ENCODE peak calls at places on chromosomes 6 and 20, in eight cellular contexts. K is adipocyte, A is endodermal cell, J is fibroblast of lung, P is mammary epithelial cell, Y is IMR-90, E is neural progenitor cell, B is GM23248. T is an unnamed sample.

GRCh38 chr6:4885534-4885933 is 109.3 kb downstream of the CDYL start:
- DNase-seq in K (no peak), A (no peak), J (no peak), P (no peak), Y (no peak), E (no peak), B (no peak), T (no peak)

GRCh38 chr20:37518606-37519507 is 2.2 kb upstream of the NNAT start:
- DNase-seq in K (no peak), A (peak; percentile 41), J (no peak), P (no peak), Y (no peak), E (peak; percentile 46), B (no peak), T (no peak)

GRCh38 chr6:10248378-10248843 is 166.5 kb downstream of the TFAP2A start:
- DNase-seq in K (peak; percentile 54), A (no peak), J (peak; percentile 43), P (peak; percentile 53), Y (peak; percentile 2), E (no peak), B (peak; percentile 63), T (no peak)

GRCh38 chr6:44342489-44342888 is at the start of gene SPATS1:
- DNase-seq in K (peak; percentile 57), A (peak; percentile 82), J (no peak), P (no peak), Y (no peak), E (peak; percentile 48), B (peak; percentile 46), T (no peak)

GRCh38 chr6:158408552-158409130 is 96.4 kb downstream of the TULP4 start:
- DNase-seq in K (peak; percentile 65), A (no peak), J (peak; percentile 97), P (no peak), Y (peak; percentile 76), E (peak; percentile 42), B (peak; percentile 77), T (no peak)

GRCh38 chr6:186221-186965 is 105.9 kb upstream of the DUSP22 start:
- DNase-seq in K (peak; percentile 46), A (no peak), J (peak; percentile 27), P (no peak), Y (peak; percentile 39), E (no peak), B (peak; percentile 13), T (no peak)

GRCh38 chr6:127586372-127586771 is 9.4 kb downstream of the C6orf58 start:
- DNase-seq in K (no peak), A (peak; percentile 62), J (no peak), P (no peak), Y (no peak), E (peak; percentile 3), B (no peak), T (no peak)

GRCh38 chr20:21505810-21506530 is 7.9 kb downstream of the NKX2-2 start:
- DNase-seq in K (peak; percentile 61), A (peak; percentile 90), J (peak; percentile 39), P (peak; percentile 63), Y (peak; percentile 20), E (peak; percentile 89), B (peak; percentile 69), T (peak; percentile 63)

GRCh38 chr20:45061244-45061643 is 39.7 kb downstream of the KCNS1 start:
- DNase-seq in K (peak; percentile 80), A (no peak), J (peak; percentile 96), P (peak; percentile 94), Y (peak; percentile 93), E (no peak), B (peak; percentile 95), T (no peak)

GRCh38 chr6:2387445-2387844 is 142.0 kb upstream of the GMDS start:
- DNase-seq in K (no peak), A (no peak), J (no peak), P (no peak), Y (no peak), E (no peak), B (no peak), T (no peak)

GRCh38 chr6:6676910-6677441 is 88.5 kb downstream of the LY86 start:
- DNase-seq in K (peak; percentile 85), A (peak; percentile 97), J (peak; percentile 50), P (peak; percentile 63), Y (peak; percentile 69), E (peak; percentile 79), B (peak; percentile 79), T (peak; percentile 93)

GRCh38 chr6:139369068-139369467 is 5.4 kb downstream of the CITED2 start:
- DNase-seq in K (no peak), A (peak; percentile 76), J (peak; percentile 43), P (no peak), Y (no peak), E (peak; percentile 79), B (no peak), T (no peak)

GRCh38 chr6:107386340-107386739 is 73.0 kb downstream of the PDSS2 start:
- DNase-seq in K (peak; percentile 48), A (no peak), J (peak; percentile 24), P (peak; percentile 24), Y (no peak), E (no peak), B (peak; percentile 27), T (no peak)

GRCh38 chr6:105091140-105091829 is 88.5 kb downstream of the POPDC3 start:
- DNase-seq in K (no peak), A (no peak), J (no peak), P (no peak), Y (no peak), E (peak; percentile 14), B (no peak), T (no peak)

GRCh38 chr6:15524736-15525401 is 138.0 kb downstream of the DTNBP1 start:
- DNase-seq in K (no peak), A (peak; percentile 54), J (no peak), P (no peak), Y (no peak), E (no peak), B (no peak), T (no peak)

GRCh38 chr20:46757135-46757534 is 47.7 kb downstream of the SLC2A10 start:
- DNase-seq in K (no peak), A (no peak), J (no peak), P (no peak), Y (no peak), E (no peak), B (no peak), T (no peak)

GRCh38 chr6:35178932-35179832 is 34.6 kb upstream of the SCUBE3 start:
- DNase-seq in K (no peak), A (peak; percentile 77), J (no peak), P (no peak), Y (no peak), E (peak; percentile 34), B (no peak), T (no peak)

DNA sequence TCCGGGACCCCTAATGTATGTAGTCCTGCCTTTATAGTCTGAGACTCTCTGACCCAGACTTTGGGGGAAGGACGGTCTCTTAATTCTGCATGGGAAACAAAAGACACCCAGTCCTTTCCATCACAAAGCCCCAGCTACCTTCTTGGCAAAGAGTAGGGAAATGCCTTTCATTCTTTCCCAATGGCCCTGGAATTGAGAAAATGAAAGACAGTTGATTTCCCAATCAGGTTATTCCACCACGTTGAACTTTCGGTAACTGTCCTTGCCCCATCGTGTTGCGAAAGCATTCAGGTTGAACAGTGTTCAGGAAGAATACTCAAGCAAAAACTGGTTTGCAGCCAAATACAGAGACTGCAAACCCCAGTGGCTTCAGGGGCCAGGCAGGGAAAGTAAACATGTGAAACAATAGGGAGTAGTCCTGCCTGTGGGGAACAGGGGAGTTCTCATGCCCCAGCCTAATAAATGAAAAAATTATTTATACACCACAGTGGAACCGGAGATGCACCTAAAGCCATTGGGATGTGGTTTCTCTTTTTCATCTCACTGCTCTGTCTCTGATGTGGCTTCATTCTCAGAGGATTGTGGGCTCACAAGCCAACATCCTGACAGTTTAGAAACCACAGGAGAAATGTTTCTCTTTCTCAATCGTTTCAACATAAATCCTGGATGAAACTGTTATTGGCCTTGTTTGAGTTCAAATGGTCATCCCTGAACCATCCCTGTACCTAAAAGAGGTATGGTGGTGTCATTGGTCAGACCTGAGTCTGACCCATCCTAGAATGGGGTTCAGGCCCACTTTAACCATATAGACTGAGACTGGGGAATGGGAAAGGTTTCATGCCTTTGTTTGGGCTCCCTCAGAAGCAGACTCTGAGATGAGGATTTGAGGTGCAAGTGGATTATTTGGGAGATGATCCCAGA is 44.2 kb upstream of the SLC9A8 start:
- DNase-seq in K (peak; percentile 95), A (peak; percentile 74), J (peak; percentile 89), P (peak; percentile 97), Y (peak; percentile 70), E (peak; percentile 56), B (peak; percentile 87), T (peak; percentile 63)
- H3K9ac ChIP-seq in K (peak overlapping the region; percentile 71), A (no peak overlapping the region), J (no peak overlapping the region), P (peak overlapping the region; percentile 35), Y (peak overlapping the region; percentile 43), E (no peak overlapping the region), B (peak overlapping the region; percentile 18), T (peak overlapping the region; percentile 22)

DNA sequence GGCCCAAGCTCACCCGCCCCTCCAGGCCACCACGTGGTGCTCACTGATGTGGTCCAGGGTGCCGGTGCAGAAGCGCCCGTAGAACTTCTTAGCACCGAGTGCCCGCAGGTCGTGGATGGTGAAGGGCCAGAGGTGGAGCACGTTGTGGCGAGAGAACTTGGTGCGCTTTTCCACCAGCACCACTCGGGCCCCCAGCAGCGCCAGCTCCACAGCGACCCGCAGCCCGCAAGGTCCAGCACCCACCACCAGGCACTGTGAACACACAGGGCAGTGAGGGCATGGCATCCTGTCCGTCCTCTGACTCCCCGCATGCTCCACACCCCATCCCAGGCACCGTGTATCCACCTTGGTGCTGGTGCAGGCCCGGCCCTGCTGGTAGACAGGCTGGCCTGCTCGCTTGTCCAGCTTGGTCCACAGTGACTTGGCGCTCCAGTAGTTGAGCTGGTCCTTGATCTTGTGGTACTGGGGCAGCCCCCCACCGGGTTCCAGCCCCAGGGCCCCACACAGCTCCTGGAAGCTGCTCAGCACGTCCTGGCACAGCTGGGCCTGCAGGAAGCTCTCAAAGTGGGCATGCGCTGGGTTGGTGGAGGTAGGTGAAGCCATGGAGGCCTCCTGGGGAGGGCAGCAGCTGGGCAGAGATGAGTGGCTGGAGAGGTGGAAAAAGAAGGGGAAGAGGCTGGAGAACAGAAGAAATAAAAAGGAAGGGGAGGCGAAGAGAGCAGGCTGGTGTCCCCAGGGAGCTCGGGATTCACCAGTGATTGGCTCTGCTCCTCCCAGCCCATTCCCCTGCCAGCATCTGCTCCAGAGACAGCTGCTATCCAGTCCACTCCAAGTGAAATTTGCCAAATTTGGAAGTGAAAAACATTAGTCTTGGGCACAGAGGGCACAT is 1.7 kb downstream of the MICAL1 start:
- DNase-seq in K (no peak), A (no peak), J (no peak), P (no peak), Y (no peak), E (no peak), B (peak; percentile 54), T (no peak)
- H3K9ac ChIP-seq in K (peak overlapping the region; percentile 87), A (no peak overlapping the region), J (peak overlapping the region; percentile 8), P (no peak overlapping the region), Y (peak overlapping the region; percentile 29), E (no peak overlapping the region), B (peak overlapping the region; percentile 91), T (peak overlapping the region; percentile 95)

GRCh38 chr6:124747336-124747735 is 214.9 kb upstream of the RNF217 start:
- DNase-seq in K (no peak), A (no peak), J (no peak), P (no peak), Y (no peak), E (no peak), B (no peak), T (no peak)
- H3K9ac ChIP-seq in K (no peak overlapping the region), A (no peak overlapping the region), J (no peak overlapping the region), P (no peak overlapping the region), Y (no peak overlapping the region), E (no peak overlapping the region), B (no peak overlapping the region), T (no peak overlapping the region)

DNA sequence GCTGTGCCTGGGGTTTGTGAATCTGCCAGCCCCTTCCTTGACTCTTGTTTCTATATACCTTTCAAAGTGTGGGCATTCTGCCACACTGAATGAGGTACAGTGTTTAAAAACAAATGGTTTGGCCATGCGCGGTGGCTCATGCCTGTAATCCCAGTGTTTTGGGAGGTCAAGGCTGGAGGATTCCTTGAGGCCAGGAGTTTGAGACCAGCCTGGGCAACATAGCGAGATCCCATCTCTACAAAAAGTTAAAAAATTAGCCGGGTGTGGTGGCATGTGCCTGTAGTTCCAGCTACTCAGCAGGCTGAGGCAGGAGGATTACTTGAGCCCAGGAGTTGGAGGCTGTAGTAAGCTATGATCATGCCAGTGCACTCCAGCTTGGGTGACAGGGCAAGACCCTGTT is 5.8 kb downstream of the FAM83D start:
- DNase-seq in K (no peak), A (no peak), J (no peak), P (no peak), Y (no peak), E (no peak), B (no peak), T (no peak)
- H3K9ac ChIP-seq in K (peak overlapping the region; percentile 41), A (no peak overlapping the region), J (no peak overlapping the region), P (no peak overlapping the region), Y (no peak overlapping the region), E (no peak overlapping the region), B (no peak overlapping the region), T (no peak overlapping the region)

T was measured in colonic mucosa.